ENCODE peak calls at places on chromosomes 13 and 19, in nine cellular contexts. Q, D, V, S, O, A, B, J and M are unnamed samples.

GRCh38 chr19:33627962-33628839 is 6.4 kb downstream of the CHST8 start:
- DNase-seq in Q (no peak), D (peak), V (no peak), S (no peak), O (no peak), A (no peak), B (no peak), J (no peak), M (no peak)

GRCh38 chr19:5338661-5339469 is 1.7 kb downstream of the PTPRS start:
- DNase-seq in Q (no peak), D (no peak), V (no peak), S (no peak), O (no peak), A (no peak), B (no peak), J (peak), M (no peak)

GRCh38 chr13:29964181-29964845 is 113.9 kb upstream of the UBL3 start:
- DNase-seq in Q (no peak), D (no peak), V (no peak), S (no peak), O (no peak), A (no peak), B (no peak), J (peak), M (no peak)

GRCh38 chr13:107170270-107170931 is 602.5 kb upstream of the ARGLU1 start:
- DNase-seq in Q (no peak), D (no peak), V (no peak), S (no peak), O (no peak), A (no peak), B (no peak), J (no peak), M (no peak)

GRCh38 chr13:92991687-92992086 is 234.9 kb upstream of the GPC6 start:
- DNase-seq in Q (no peak), D (no peak), V (no peak), S (no peak), O (no peak), A (no peak), B (no peak), J (no peak), M (no peak)

GRCh38 chr13:75452564-75452963 is 29.4 kb downstream of the TBC1D4 start:
- DNase-seq in Q (no peak), D (no peak), V (no peak), S (no peak), O (no peak), A (no peak), B (no peak), J (no peak), M (no peak)

GRCh38 chr19:35004517-35005255 is 4.6 kb downstream of the GRAMD1A start:
- DNase-seq in Q (no peak), D (no peak), V (no peak), S (no peak), O (no peak), A (no peak), B (no peak), J (no peak), M (no peak)

GRCh38 chr13:31930901-31931522 is 100.6 kb upstream of the FRY start:
- DNase-seq in Q (no peak), D (no peak), V (no peak), S (no peak), O (no peak), A (no peak), B (no peak), J (no peak), M (no peak)

GRCh38 chr19:991174-991931 is 7.2 kb downstream of the WDR18 start:
- DNase-seq in Q (peak), D (no peak), V (no peak), S (no peak), O (peak), A (no peak), B (peak), J (peak), M (no peak)

GRCh38 chr13:44575741-44576395 is at the start of gene TSC22D1:
- DNase-seq in Q (peak), D (no peak), V (no peak), S (no peak), O (no peak), A (no peak), B (peak), J (peak), M (peak)
- TF ChIP-seq POLR2AphosphoS5 in Q (no peak), D (no peak), V (no peak), S (peak), O (no peak), A (peak), B (no peak), J (peak), M (no peak)

GRCh38 chr13:19958119-19959111 is at the start of gene ZMYM2:
- DNase-seq in Q (peak), D (peak), V (peak), S (peak), O (peak), A (peak), B (peak), J (peak), M (peak)

GRCh38 chr13:19960673-19961015 is 2.1 kb downstream of the ZMYM2 start:
- DNase-seq in Q (no peak), D (no peak), V (no peak), S (no peak), O (no peak), A (no peak), B (no peak), J (no peak), M (no peak)

GRCh38 chr13:19959141-19959830 is 759 bp downstream of the ZMYM2 start:
- DNase-seq in Q (peak), D (peak), V (peak), S (no peak), O (peak), A (no peak), B (peak), J (peak), M (peak)

GRCh38 chr13:19961484-19961883 is 3.0 kb downstream of the ZMYM2 start:
- DNase-seq in Q (no peak), D (no peak), V (no peak), S (no peak), O (no peak), A (no peak), B (no peak), J (no peak), M (no peak)

GRCh38 chr13:19959831-19960672 is 1.5 kb downstream of the ZMYM2 start:
- DNase-seq in Q (peak), D (peak), V (peak), S (no peak), O (peak), A (no peak), B (peak), J (peak), M (peak)
- TF ChIP-seq POLR2AphosphoS5 in Q (peak), D (no peak), V (no peak), S (peak), O (peak), A (peak), B (peak), J (peak), M (peak)

DNA sequence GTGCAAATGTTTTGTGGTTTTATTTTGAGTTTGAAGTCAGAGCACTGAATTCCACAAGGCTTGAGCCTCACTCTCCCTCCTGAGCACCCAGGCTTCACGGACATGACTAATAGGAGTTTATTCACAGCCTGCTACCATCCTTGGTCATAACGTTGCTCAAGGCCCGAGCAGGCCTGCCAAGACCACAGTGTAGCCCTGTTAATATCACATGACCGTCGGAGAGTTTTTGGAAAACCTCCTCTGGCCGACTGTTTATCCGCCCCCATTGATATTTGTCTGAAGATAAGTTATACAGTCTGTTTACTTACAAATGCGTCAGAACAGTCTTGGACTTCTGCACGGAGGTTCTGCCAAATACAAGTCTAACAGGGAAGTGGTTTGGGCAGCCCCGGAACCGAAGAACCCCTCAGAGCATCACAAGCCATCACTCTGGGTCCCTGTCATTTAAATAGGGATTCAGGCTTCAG is 89.9 kb downstream of the COL4A2 start:
- DNase-seq in Q (peak), D (peak), V (no peak), S (peak), O (no peak), A (no peak), B (no peak), J (no peak), M (peak)
- TF ChIP-seq POLR2AphosphoS5 in Q (peak), D (peak), V (peak), S (peak), O (no peak), A (peak), B (peak), J (no peak), M (peak)

DNA sequence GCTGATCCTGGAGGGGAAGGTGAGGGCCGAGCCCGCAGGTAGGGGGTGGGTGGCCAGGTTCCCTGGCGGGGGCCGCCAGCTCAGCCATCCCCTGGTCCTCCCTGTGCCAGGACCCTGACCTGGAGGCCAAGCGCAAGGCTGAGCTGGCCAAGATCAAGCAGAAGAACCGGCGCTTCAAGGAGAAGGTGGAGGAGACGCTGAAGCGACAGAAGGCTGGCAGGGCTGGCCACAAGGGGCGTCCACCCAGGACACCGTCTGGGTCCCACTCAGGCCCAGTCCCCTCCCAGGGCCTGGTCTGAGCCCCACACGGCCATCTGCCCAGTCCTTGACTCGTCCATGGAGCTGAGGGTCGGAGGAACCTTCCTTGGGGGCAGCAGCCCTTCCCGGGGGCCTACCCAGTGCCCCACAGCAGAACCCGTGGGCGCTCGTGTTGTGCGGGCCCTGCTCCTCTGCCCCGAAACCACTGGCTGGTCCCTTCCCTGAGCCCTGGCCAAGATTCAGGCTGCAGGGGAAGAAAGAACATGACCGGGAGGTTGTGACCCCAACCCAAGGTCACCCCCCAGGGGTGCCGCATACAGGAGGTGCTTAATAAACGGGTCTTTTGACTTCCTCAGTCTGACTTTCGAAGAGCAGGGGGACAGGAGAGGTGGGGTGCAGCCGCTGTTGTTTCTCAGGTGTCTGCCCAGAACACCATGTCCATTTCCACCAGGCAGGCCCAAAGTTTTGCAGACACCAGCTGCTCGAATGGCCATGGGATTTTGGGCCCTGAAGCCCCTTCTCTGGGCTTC is 8.7 kb downstream of the DDX49 start:
- DNase-seq in Q (no peak), D (no peak), V (no peak), S (no peak), O (no peak), A (no peak), B (no peak), J (no peak), M (no peak)
- TF ChIP-seq POLR2AphosphoS5 in Q (no peak), D (no peak), V (no peak), S (no peak), O (no peak), A (no peak), B (no peak), J (no peak), M (no peak)